ENCODE peak calls at places on chromosome 1, in six cellular contexts. One of them, this sample, is unnamed.

GRCh38 chr1:236888903-236889302 is 93.8 kb downstream of the MTR start:
- DNase-seq in left kidney: no peak
- DNase-seq in GM23248: no peak
- DNase-seq in IMR-90: no peak
- DNase-seq in neural progenitor cell: no peak
- DNase-seq in NCI-H2171 treated with DMSO at 0.1 percent for 48 hours: no peak
- DNase-seq in this sample: no peak

GRCh38 chr1:2290595-2291510 is 62.7 kb downstream of the SKI start:
- DNase-seq in left kidney: no peak
- DNase-seq in GM23248: peak; percentile 99
- DNase-seq in IMR-90: peak; percentile 98
- DNase-seq in neural progenitor cell: no peak
- DNase-seq in NCI-H2171 treated with DMSO at 0.1 percent for 48 hours: no peak
- DNase-seq in this sample: no peak

GRCh38 chr1:231035799-231036198 is 4.3 kb downstream of the FAM89A start:
- DNase-seq in left kidney: no peak
- DNase-seq in GM23248: no peak
- DNase-seq in IMR-90: no peak
- DNase-seq in neural progenitor cell: no peak
- DNase-seq in NCI-H2171 treated with DMSO at 0.1 percent for 48 hours: no peak
- DNase-seq in this sample: no peak

GRCh38 chr1:160647329-160647720 is 481 bp upstream of the SLAMF1 start:
- DNase-seq in left kidney: no peak
- DNase-seq in GM23248: no peak
- DNase-seq in IMR-90: no peak
- DNase-seq in neural progenitor cell: no peak
- DNase-seq in NCI-H2171 treated with DMSO at 0.1 percent for 48 hours: no peak
- DNase-seq in this sample: no peak

GRCh38 chr1:61588736-61589381 is 136.1 kb downstream of the TM2D1 start:
- DNase-seq in left kidney: peak; percentile 84
- DNase-seq in GM23248: peak; percentile 59
- DNase-seq in IMR-90: peak; percentile 36
- DNase-seq in neural progenitor cell: peak; percentile 85
- DNase-seq in NCI-H2171 treated with DMSO at 0.1 percent for 48 hours: peak; percentile 74
- DNase-seq in this sample: peak; percentile 92

GRCh38 chr1:100909018-100909417 is 13.1 kb downstream of the SLC30A7 start:
- DNase-seq in left kidney: no peak
- DNase-seq in GM23248: no peak
- DNase-seq in IMR-90: no peak
- DNase-seq in neural progenitor cell: no peak
- DNase-seq in NCI-H2171 treated with DMSO at 0.1 percent for 48 hours: no peak
- DNase-seq in this sample: no peak

GRCh38 chr1:201999625-202000238 is 10.7 kb upstream of the ELF3 start:
- DNase-seq in left kidney: peak; percentile 74
- DNase-seq in GM23248: peak; percentile 67
- DNase-seq in IMR-90: peak; percentile 53
- DNase-seq in neural progenitor cell: peak; percentile 74
- DNase-seq in NCI-H2171 treated with DMSO at 0.1 percent for 48 hours: peak; percentile 86
- DNase-seq in this sample: peak; percentile 94

GRCh38 chr1:231359113-231359512 is 21.0 kb downstream of the SPRTN start:
- DNase-seq in left kidney: no peak
- DNase-seq in GM23248: peak; percentile 98
- DNase-seq in IMR-90: peak; percentile 87
- DNase-seq in neural progenitor cell: no peak
- DNase-seq in NCI-H2171 treated with DMSO at 0.1 percent for 48 hours: no peak
- DNase-seq in this sample: no peak

GRCh38 chr1:247386695-247387094 is 29.3 kb upstream of the NLRP3 start:
- DNase-seq in left kidney: no peak
- DNase-seq in GM23248: peak; percentile 72
- DNase-seq in IMR-90: peak; percentile 73
- DNase-seq in neural progenitor cell: no peak
- DNase-seq in NCI-H2171 treated with DMSO at 0.1 percent for 48 hours: no peak
- DNase-seq in this sample: no peak

GRCh38 chr1:210747112-210747511 is 386.8 kb downstream of the KCNH1 start:
- DNase-seq in left kidney: no peak
- DNase-seq in GM23248: no peak
- DNase-seq in IMR-90: no peak
- DNase-seq in neural progenitor cell: no peak
- DNase-seq in NCI-H2171 treated with DMSO at 0.1 percent for 48 hours: no peak
- DNase-seq in this sample: no peak

GRCh38 chr1:26772687-26773086 is 15.1 kb upstream of the PIGV start:
- DNase-seq in left kidney: no peak
- DNase-seq in GM23248: peak; percentile 97
- DNase-seq in IMR-90: peak; percentile 99
- DNase-seq in neural progenitor cell: no peak
- DNase-seq in NCI-H2171 treated with DMSO at 0.1 percent for 48 hours: no peak
- DNase-seq in this sample: no peak

GRCh38 chr1:109210058-109210457 is 3.7 kb upstream of the SARS1 start:
- DNase-seq in left kidney: no peak
- DNase-seq in GM23248: no peak
- DNase-seq in IMR-90: no peak
- DNase-seq in neural progenitor cell: no peak
- DNase-seq in NCI-H2171 treated with DMSO at 0.1 percent for 48 hours: peak; percentile 79
- DNase-seq in this sample: no peak

GRCh38 chr1:56215771-56216170 is 363.6 kb downstream of the PLPP3 start:
- DNase-seq in left kidney: no peak
- DNase-seq in GM23248: peak; percentile 68
- DNase-seq in IMR-90: no peak
- DNase-seq in neural progenitor cell: no peak
- DNase-seq in NCI-H2171 treated with DMSO at 0.1 percent for 48 hours: no peak
- DNase-seq in this sample: no peak

GRCh38 chr1:31712041-31712440 is 8.2 kb upstream of the COL16A1 start:
- DNase-seq in left kidney: no peak
- DNase-seq in GM23248: peak; percentile 71
- DNase-seq in IMR-90: peak; percentile 83
- DNase-seq in neural progenitor cell: no peak
- DNase-seq in NCI-H2171 treated with DMSO at 0.1 percent for 48 hours: no peak
- DNase-seq in this sample: no peak

GRCh38 chr1:93275634-93276295 is 69.9 kb upstream of the DR1 start:
- DNase-seq in left kidney: peak; percentile 77
- DNase-seq in GM23248: no peak
- DNase-seq in IMR-90: no peak
- DNase-seq in neural progenitor cell: peak; percentile 8
- DNase-seq in NCI-H2171 treated with DMSO at 0.1 percent for 48 hours: no peak
- DNase-seq in this sample: peak; percentile 32

GRCh38 chr1:215767761-215768160 is 200.7 kb downstream of the KCTD3 start:
- DNase-seq in left kidney: no peak
- DNase-seq in GM23248: no peak
- DNase-seq in IMR-90: no peak
- DNase-seq in neural progenitor cell: no peak
- DNase-seq in NCI-H2171 treated with DMSO at 0.1 percent for 48 hours: no peak
- DNase-seq in this sample: no peak

GRCh38 chr1:179166663-179167417 is 62.6 kb downstream of the ABL2 start:
- DNase-seq in left kidney: peak; percentile 12
- DNase-seq in GM23248: peak; percentile 26
- DNase-seq in IMR-90: peak; percentile 51
- DNase-seq in neural progenitor cell: no peak
- DNase-seq in NCI-H2171 treated with DMSO at 0.1 percent for 48 hours: peak; percentile 92
- DNase-seq in this sample: no peak

GRCh38 chr1:116286541-116286971 is 86.5 kb upstream of the ATP1A1 start:
- DNase-seq in left kidney: peak; percentile 55
- DNase-seq in GM23248: peak; percentile 12
- DNase-seq in IMR-90: peak; percentile 26
- DNase-seq in neural progenitor cell: no peak
- DNase-seq in NCI-H2171 treated with DMSO at 0.1 percent for 48 hours: no peak
- DNase-seq in this sample: peak; percentile 43

GRCh38 chr1:15089244-15089992 is 64.1 kb upstream of the TMEM51 start:
- DNase-seq in left kidney: peak; percentile 52
- DNase-seq in GM23248: no peak
- DNase-seq in IMR-90: no peak
- DNase-seq in neural progenitor cell: no peak
- DNase-seq in NCI-H2171 treated with DMSO at 0.1 percent for 48 hours: no peak
- DNase-seq in this sample: no peak

GRCh38 chr1:35857830-35858229 is 25.2 kb upstream of the AGO1 start:
- DNase-seq in left kidney: peak; percentile 35
- DNase-seq in GM23248: peak; percentile 30
- DNase-seq in IMR-90: peak; percentile 21
- DNase-seq in neural progenitor cell: peak; percentile 12
- DNase-seq in NCI-H2171 treated with DMSO at 0.1 percent for 48 hours: no peak
- DNase-seq in this sample: peak; percentile 42

This sample was measured in NCI-H82.